ENCODE peak calls at places on chromosomes 5 and 9, in five cellular contexts. One of them, this sample, is unnamed.

GRCh38 chr9:123368481-123369153 is 12.6 kb downstream of the CRB2 start:
- DNase-seq in body of pancreas: no peak
- DNase-seq in left lung: peak
- DNase-seq in CD4-positive, alpha-beta T cell: no peak
- DNase-seq in right lobe of liver: no peak
- DNase-seq in this sample: no peak

GRCh38 chr5:134086943-134087305 is 27.6 kb upstream of the TCF7 start:
- DNase-seq in body of pancreas: no peak
- DNase-seq in left lung: no peak
- DNase-seq in CD4-positive, alpha-beta T cell: peak
- DNase-seq in right lobe of liver: no peak
- DNase-seq in this sample: no peak

GRCh38 chr9:35258665-35259474 is 97.1 kb downstream of the UNC13B start:
- DNase-seq in body of pancreas: peak
- DNase-seq in left lung: peak
- DNase-seq in CD4-positive, alpha-beta T cell: peak
- DNase-seq in right lobe of liver: peak
- DNase-seq in this sample: no peak

GRCh38 chr5:8683528-8683927 is 814.6 kb downstream of the MTRR start:
- DNase-seq in body of pancreas: no peak
- DNase-seq in left lung: no peak
- DNase-seq in CD4-positive, alpha-beta T cell: no peak
- DNase-seq in right lobe of liver: no peak
- DNase-seq in this sample: no peak

GRCh38 chr5:88672644-88673493 is 210.1 kb downstream of the MEF2C start:
- DNase-seq in body of pancreas: no peak
- DNase-seq in left lung: no peak
- DNase-seq in CD4-positive, alpha-beta T cell: no peak
- DNase-seq in right lobe of liver: no peak
- DNase-seq in this sample: no peak

GRCh38 chr9:110619831-110620230 is 40.3 kb upstream of the SVEP1 start:
- DNase-seq in body of pancreas: no peak
- DNase-seq in left lung: no peak
- DNase-seq in CD4-positive, alpha-beta T cell: no peak
- DNase-seq in right lobe of liver: no peak
- DNase-seq in this sample: no peak

GRCh38 chr5:91296691-91297143 is 86.4 kb downstream of the ARRDC3 start:
- DNase-seq in body of pancreas: peak
- DNase-seq in left lung: peak
- DNase-seq in CD4-positive, alpha-beta T cell: no peak
- DNase-seq in right lobe of liver: no peak
- DNase-seq in this sample: no peak

GRCh38 chr9:15142903-15143534 is 164.0 kb downstream of the TTC39B start:
- DNase-seq in body of pancreas: no peak
- DNase-seq in left lung: no peak
- DNase-seq in CD4-positive, alpha-beta T cell: no peak
- DNase-seq in right lobe of liver: no peak
- DNase-seq in this sample: no peak

GRCh38 chr9:99851028-99851822 is 29.5 kb downstream of the NR4A3 start:
- DNase-seq in body of pancreas: no peak
- DNase-seq in left lung: no peak
- DNase-seq in CD4-positive, alpha-beta T cell: no peak
- DNase-seq in right lobe of liver: no peak
- DNase-seq in this sample: no peak

GRCh38 chr5:120539471-120539870 is 75.4 kb downstream of the PRR16 start:
- DNase-seq in body of pancreas: no peak
- DNase-seq in left lung: no peak
- DNase-seq in CD4-positive, alpha-beta T cell: no peak
- DNase-seq in right lobe of liver: no peak
- DNase-seq in this sample: no peak

GRCh38 chr5:132747064-132747692 is at the start of gene CCNI2:
- DNase-seq in body of pancreas: peak
- DNase-seq in left lung: peak
- DNase-seq in CD4-positive, alpha-beta T cell: peak
- DNase-seq in right lobe of liver: no peak
- DNase-seq in this sample: peak

GRCh38 chr5:131550606-131551005 is 84.4 kb downstream of the RAPGEF6 start:
- DNase-seq in body of pancreas: no peak
- DNase-seq in left lung: no peak
- DNase-seq in CD4-positive, alpha-beta T cell: no peak
- DNase-seq in right lobe of liver: no peak
- DNase-seq in this sample: no peak

GRCh38 chr5:68891718-68892117 is 202.1 kb upstream of the SLC30A5 start:
- DNase-seq in body of pancreas: no peak
- DNase-seq in left lung: no peak
- DNase-seq in CD4-positive, alpha-beta T cell: no peak
- DNase-seq in right lobe of liver: no peak
- DNase-seq in this sample: no peak

GRCh38 chr5:135016926-135017325 is 17.1 kb downstream of the PITX1 start:
- DNase-seq in body of pancreas: no peak
- DNase-seq in left lung: peak
- DNase-seq in CD4-positive, alpha-beta T cell: no peak
- DNase-seq in right lobe of liver: peak
- DNase-seq in this sample: no peak

GRCh38 chr5:116137544-116138378 is 52.9 kb downstream of the COMMD10 start:
- DNase-seq in body of pancreas: no peak
- DNase-seq in left lung: no peak
- DNase-seq in CD4-positive, alpha-beta T cell: no peak
- DNase-seq in right lobe of liver: no peak
- DNase-seq in this sample: no peak

GRCh38 chr5:19001527-19001926 is 986.5 kb downstream of the CDH18 start:
- DNase-seq in body of pancreas: no peak
- DNase-seq in left lung: no peak
- DNase-seq in CD4-positive, alpha-beta T cell: no peak
- DNase-seq in right lobe of liver: no peak
- DNase-seq in this sample: no peak

GRCh38 chr5:38008198-38008597 is 168.4 kb upstream of the GDNF start:
- DNase-seq in body of pancreas: no peak
- DNase-seq in left lung: no peak
- DNase-seq in CD4-positive, alpha-beta T cell: no peak
- DNase-seq in right lobe of liver: no peak
- DNase-seq in this sample: no peak

GRCh38 chr5:68333649-68334549 is 118.3 kb downstream of the PIK3R1 start:
- DNase-seq in body of pancreas: no peak
- DNase-seq in left lung: no peak
- DNase-seq in CD4-positive, alpha-beta T cell: no peak
- DNase-seq in right lobe of liver: no peak
- DNase-seq in this sample: no peak

GRCh38 chr9:87675466-87675865 is 50.5 kb upstream of the CTSL start:
- DNase-seq in body of pancreas: peak
- DNase-seq in left lung: no peak
- DNase-seq in CD4-positive, alpha-beta T cell: no peak
- DNase-seq in right lobe of liver: no peak
- DNase-seq in this sample: no peak

GRCh38 chr9:111161015-111161415 is 122.7 kb upstream of the LPAR1 start:
- DNase-seq in body of pancreas: no peak
- DNase-seq in left lung: no peak
- DNase-seq in CD4-positive, alpha-beta T cell: no peak
- DNase-seq in right lobe of liver: no peak
- DNase-seq in this sample: no peak

GRCh38 chr5:172929371-172929838 is 29.8 kb upstream of the RPL26L1 start:
- DNase-seq in body of pancreas: no peak
- DNase-seq in left lung: no peak
- DNase-seq in CD4-positive, alpha-beta T cell: no peak
- DNase-seq in right lobe of liver: no peak
- DNase-seq in this sample: no peak

GRCh38 chr9:103530934-103531333 is 535.8 kb downstream of the CYLC2 start:
- DNase-seq in body of pancreas: no peak
- DNase-seq in left lung: no peak
- DNase-seq in CD4-positive, alpha-beta T cell: no peak
- DNase-seq in right lobe of liver: no peak
- DNase-seq in this sample: no peak

GRCh38 chr9:79263666-79264460 is 307.9 kb upstream of the TLE4 start:
- DNase-seq in body of pancreas: peak
- DNase-seq in left lung: no peak
- DNase-seq in CD4-positive, alpha-beta T cell: no peak
- DNase-seq in right lobe of liver: no peak
- DNase-seq in this sample: no peak

GRCh38 chr9:121386442-121387175 is 16.6 kb upstream of the STOM start:
- DNase-seq in body of pancreas: no peak
- DNase-seq in left lung: no peak
- DNase-seq in CD4-positive, alpha-beta T cell: no peak
- DNase-seq in right lobe of liver: no peak
- DNase-seq in this sample: no peak

GRCh38 chr5:82164957-82165698 is 113.0 kb downstream of the RPS23 start:
- DNase-seq in body of pancreas: peak
- DNase-seq in left lung: peak
- DNase-seq in CD4-positive, alpha-beta T cell: no peak
- DNase-seq in right lobe of liver: no peak
- DNase-seq in this sample: no peak

GRCh38 chr5:89946514-89946913 is 463.0 kb downstream of the CETN3 start:
- DNase-seq in body of pancreas: no peak
- DNase-seq in left lung: no peak
- DNase-seq in CD4-positive, alpha-beta T cell: no peak
- DNase-seq in right lobe of liver: no peak
- DNase-seq in this sample: no peak

GRCh38 chr5:3218916-3219650 is 376.5 kb upstream of the IRX1 start:
- DNase-seq in body of pancreas: no peak
- DNase-seq in left lung: peak
- DNase-seq in CD4-positive, alpha-beta T cell: no peak
- DNase-seq in right lobe of liver: no peak
- DNase-seq in this sample: no peak

DNA sequence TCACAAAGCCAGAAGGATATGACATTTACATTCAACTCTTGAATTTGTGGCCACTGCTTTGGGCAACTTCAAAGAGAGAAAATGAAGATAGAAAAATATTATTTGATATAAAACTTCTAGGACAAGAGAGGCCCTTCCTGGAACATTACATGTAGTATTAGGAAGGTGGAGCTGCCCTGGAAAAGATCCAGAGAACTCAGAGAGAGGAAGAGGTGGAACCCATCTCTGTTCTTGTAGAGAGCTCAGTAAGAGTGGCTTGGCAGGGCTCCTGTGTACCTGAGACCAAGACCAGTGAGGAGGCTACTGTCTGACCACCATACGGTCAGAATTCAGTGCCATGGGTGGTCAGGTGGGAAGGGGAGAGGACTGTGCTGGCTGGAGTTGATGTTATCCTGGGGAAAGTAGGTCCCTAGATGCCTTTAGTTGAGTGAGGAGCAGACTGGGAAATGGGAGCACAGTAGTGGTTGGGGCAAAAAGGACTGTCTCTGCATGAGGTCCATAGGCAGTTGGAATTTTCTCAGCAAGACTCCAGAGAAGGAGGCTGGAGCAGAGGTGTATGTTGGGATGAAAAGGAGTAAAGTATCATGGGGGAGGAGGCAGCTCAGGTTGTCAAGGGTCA is 7.6 kb downstream of the TGFBI start:
- DNase-seq in body of pancreas: no peak
- DNase-seq in left lung: no peak
- DNase-seq in CD4-positive, alpha-beta T cell: no peak
- DNase-seq in right lobe of liver: no peak
- DNase-seq in this sample: no peak
- TF ChIP-seq CTCF in body of pancreas: no peak
- TF ChIP-seq CTCF in left lung: no peak
- TF ChIP-seq CTCF in CD4-positive, alpha-beta T cell: no peak
- TF ChIP-seq CTCF in right lobe of liver: no peak
- TF ChIP-seq CTCF in this sample: no peak

DNA sequence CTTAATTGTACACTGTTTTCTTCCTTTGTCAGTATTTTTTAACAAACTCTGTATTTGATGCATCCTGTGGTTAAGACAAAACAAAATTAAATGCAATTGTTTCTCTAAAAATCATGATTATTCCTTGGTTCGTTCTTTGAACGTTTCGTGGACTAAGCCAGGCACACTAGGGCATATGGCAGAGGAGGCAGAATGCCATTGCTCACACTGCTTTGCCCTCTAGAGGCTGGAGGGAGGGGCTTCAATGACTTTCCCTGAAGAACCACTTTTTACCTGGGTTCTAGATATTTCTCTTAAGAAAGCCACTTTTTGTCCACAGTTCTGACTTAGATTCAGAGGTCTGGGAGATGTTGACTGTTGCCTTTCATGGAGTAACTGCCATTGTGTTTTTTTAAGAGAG is 236.2 kb upstream of the ADAMTSL1 start:
- DNase-seq in body of pancreas: no peak
- DNase-seq in left lung: no peak
- DNase-seq in CD4-positive, alpha-beta T cell: no peak
- DNase-seq in right lobe of liver: no peak
- DNase-seq in this sample: no peak
- TF ChIP-seq CTCF in body of pancreas: no peak
- TF ChIP-seq CTCF in left lung: no peak
- TF ChIP-seq CTCF in CD4-positive, alpha-beta T cell: no peak
- TF ChIP-seq CTCF in right lobe of liver: no peak
- TF ChIP-seq CTCF in this sample: no peak

GRCh38 chr9:133536536-133536935 is 2.0 kb downstream of the ADAMTSL2 start:
- DNase-seq in body of pancreas: no peak
- DNase-seq in left lung: no peak
- DNase-seq in CD4-positive, alpha-beta T cell: no peak
- DNase-seq in right lobe of liver: no peak
- DNase-seq in this sample: no peak
- TF ChIP-seq CTCF in body of pancreas: no peak
- TF ChIP-seq CTCF in left lung: no peak
- TF ChIP-seq CTCF in CD4-positive, alpha-beta T cell: no peak
- TF ChIP-seq CTCF in right lobe of liver: no peak
- TF ChIP-seq CTCF in this sample: no peak

DNA sequence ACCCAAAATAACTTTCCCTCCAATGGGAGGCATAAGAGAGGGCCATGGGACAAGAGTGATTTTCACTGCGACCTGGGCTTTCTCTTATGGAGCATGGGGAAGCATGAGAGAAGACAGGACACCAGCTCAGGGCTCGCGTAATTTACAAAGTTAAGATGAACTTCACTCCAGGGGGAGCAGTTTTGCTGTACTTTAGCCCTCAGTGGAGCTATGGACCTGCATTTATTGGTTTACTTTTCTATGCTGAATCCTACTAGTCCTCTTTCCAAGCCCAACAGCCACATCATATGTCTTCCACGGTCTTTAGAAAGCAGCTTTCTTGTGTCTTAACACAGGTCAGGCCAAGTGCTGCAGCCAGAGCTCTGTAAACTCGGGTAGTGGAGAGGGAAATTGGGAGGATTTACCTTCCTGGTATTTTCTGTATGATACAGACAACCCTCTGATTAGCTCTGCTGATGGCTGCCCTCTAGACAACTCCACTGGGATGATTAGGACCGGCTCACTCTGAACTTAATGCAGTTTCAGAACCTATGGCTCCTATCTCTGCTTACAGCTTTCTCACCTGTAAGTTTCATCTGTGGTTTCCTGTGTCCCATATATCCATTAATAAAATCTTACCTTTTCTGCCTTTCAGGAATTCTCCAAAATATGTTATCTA is 581.0 kb upstream of the RORB start:
- DNase-seq in body of pancreas: no peak
- DNase-seq in left lung: no peak
- DNase-seq in CD4-positive, alpha-beta T cell: no peak
- DNase-seq in right lobe of liver: no peak
- DNase-seq in this sample: no peak
- TF ChIP-seq CTCF in body of pancreas: no peak
- TF ChIP-seq CTCF in left lung: no peak
- TF ChIP-seq CTCF in CD4-positive, alpha-beta T cell: no peak
- TF ChIP-seq CTCF in right lobe of liver: peak
- TF ChIP-seq CTCF in this sample: no peak

DNA sequence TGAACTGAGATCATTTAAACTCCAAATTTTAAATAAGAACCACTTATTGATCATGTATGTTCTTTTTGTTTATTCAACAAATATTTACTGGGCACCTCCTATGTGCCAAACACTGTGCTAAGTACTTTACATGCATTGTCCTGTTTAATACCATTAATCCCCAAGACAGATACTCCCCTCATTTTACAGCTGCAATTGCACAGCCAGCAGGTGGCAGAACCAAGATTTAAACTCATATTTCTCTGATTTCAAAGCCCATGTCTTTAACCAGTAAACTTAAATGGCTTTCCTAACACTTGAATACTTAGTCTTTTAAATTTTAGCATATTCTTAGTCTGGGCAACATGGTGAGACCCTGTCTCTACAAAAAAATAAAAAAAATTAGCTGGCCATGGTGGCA is 43.4 kb upstream of the KIAA1958 start:
- DNase-seq in body of pancreas: no peak
- DNase-seq in left lung: no peak
- DNase-seq in CD4-positive, alpha-beta T cell: peak
- DNase-seq in right lobe of liver: no peak
- DNase-seq in this sample: no peak
- TF ChIP-seq CTCF in body of pancreas: peak
- TF ChIP-seq CTCF in left lung: peak
- TF ChIP-seq CTCF in CD4-positive, alpha-beta T cell: peak
- TF ChIP-seq CTCF in right lobe of liver: peak
- TF ChIP-seq CTCF in this sample: no peak

This sample was measured in activated B cell treated with CpG ODN at 0.5 μM for 24 hours.